ENCODE peak calls at places on chromosomes 7 and 10, in seven cellular contexts. P is lung, A is AG09309, N is natural killer cell, M is pancreas, Z is prostate gland, T is left ventricle myocardium inferior. C is an unnamed sample.

GRCh38 chr10:13162013-13162364 is 631 bp downstream of the MCM10 start:
- DNase-seq in P (no peak), A (no peak), N (no peak), M (no peak), Z (no peak), T (no peak), C (peak)

GRCh38 chr10:73493781-73494180 is 2.0 kb downstream of the PPP3CB start:
- DNase-seq in P (no peak), A (no peak), N (no peak), M (no peak), Z (no peak), T (no peak), C (no peak)

GRCh38 chr10:4067552-4068254 is 282.7 kb upstream of the KLF6 start:
- DNase-seq in P (no peak), A (no peak), N (no peak), M (no peak), Z (no peak), T (no peak), C (no peak)

GRCh38 chr7:159086301-159086925 is 58.3 kb downstream of the VIPR2 start:
- DNase-seq in P (no peak), A (no peak), N (peak), M (peak), Z (no peak), T (no peak), C (no peak)

GRCh38 chr7:136923111-136923510 is 54.7 kb downstream of the CHRM2 start:
- DNase-seq in P (no peak), A (peak), N (no peak), M (no peak), Z (no peak), T (no peak), C (no peak)

GRCh38 chr7:111953611-111954010 is 252.6 kb downstream of the DOCK4 start:
- DNase-seq in P (no peak), A (no peak), N (no peak), M (no peak), Z (peak), T (no peak), C (no peak)

GRCh38 chr7:47314728-47315601 is 266.9 kb downstream of the TNS3 start:
- DNase-seq in P (no peak), A (peak), N (no peak), M (no peak), Z (no peak), T (peak), C (no peak)

GRCh38 chr10:29862926-29863614 is 196.3 kb downstream of the JCAD start:
- DNase-seq in P (no peak), A (peak), N (no peak), M (no peak), Z (no peak), T (no peak), C (no peak)

DNA sequence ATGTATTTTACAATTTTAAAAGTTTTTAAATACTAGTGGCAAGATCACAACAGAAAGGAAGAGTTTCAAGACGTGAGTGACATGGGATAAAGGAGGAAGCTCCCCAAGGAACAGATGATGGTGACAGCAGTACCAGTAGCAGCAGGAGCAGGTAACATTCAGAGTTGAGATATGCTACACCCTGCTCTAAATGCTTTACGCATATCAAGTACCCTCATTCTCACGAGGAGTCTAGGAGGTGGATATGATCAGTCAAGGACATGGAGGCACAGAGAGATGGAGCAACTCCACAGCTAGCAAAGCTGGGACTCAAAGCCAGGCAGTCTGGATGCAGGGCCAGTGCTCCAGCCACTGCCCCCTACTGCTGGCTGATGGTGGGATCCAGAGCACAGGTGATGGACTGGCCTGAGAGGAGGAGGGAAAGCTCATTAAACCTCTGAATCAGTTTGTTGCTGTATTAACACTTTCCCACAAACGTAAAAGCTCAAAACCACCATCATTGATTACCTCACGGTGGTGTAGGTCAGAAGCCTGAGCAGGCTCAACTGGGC is 17.5 kb downstream of the RP9 start:
- DNase-seq in P (no peak), A (no peak), N (no peak), M (no peak), Z (no peak), T (no peak), C (no peak)
- TF ChIP-seq CTCF in P (no peak), A (no peak), N (no peak), M (no peak), Z (no peak), T (no peak), C (peak)

GRCh38 chr10:49218480-49218879 is 30.3 kb upstream of the TMEM273 start:
- DNase-seq in P (no peak), A (no peak), N (no peak), M (no peak), Z (no peak), T (no peak), C (no peak)
- TF ChIP-seq CTCF in P (no peak), A (no peak), N (no peak), M (no peak), Z (no peak), T (peak), C (no peak)

DNA sequence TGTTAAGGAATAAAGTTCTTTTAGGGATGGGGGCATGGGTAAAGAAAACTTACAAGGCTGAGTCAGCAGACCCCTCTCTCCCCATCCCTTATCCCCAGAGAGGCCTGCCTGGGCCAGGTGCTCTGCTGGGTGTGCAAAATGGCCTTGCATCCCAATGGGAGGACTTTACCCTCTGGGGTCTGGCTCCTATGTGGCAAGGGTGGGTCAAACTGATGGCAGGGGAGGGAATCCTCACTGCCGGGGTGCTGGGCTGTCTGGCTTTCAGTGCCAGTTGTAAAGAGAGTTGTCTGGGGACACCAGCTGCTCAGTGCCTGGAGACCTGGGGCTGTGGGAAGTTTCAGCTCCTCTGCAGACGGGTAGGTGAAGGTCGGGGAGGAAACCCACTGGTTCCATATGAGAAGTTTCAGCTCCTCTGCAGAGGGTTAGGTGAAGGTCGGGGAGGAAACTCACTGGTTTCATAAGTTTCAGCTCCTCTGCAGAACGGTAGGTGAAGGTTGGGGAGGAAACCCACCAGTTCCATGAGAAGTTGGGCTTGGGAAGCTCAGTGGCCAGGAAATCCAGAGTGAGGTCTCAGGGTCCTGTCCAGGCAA is 127.2 kb upstream of the PODXL start:
- DNase-seq in P (no peak), A (no peak), N (no peak), M (no peak), Z (no peak), T (no peak), C (no peak)
- TF ChIP-seq CTCF in P (no peak), A (no peak), N (no peak), M (no peak), Z (no peak), T (no peak), C (no peak)

DNA sequence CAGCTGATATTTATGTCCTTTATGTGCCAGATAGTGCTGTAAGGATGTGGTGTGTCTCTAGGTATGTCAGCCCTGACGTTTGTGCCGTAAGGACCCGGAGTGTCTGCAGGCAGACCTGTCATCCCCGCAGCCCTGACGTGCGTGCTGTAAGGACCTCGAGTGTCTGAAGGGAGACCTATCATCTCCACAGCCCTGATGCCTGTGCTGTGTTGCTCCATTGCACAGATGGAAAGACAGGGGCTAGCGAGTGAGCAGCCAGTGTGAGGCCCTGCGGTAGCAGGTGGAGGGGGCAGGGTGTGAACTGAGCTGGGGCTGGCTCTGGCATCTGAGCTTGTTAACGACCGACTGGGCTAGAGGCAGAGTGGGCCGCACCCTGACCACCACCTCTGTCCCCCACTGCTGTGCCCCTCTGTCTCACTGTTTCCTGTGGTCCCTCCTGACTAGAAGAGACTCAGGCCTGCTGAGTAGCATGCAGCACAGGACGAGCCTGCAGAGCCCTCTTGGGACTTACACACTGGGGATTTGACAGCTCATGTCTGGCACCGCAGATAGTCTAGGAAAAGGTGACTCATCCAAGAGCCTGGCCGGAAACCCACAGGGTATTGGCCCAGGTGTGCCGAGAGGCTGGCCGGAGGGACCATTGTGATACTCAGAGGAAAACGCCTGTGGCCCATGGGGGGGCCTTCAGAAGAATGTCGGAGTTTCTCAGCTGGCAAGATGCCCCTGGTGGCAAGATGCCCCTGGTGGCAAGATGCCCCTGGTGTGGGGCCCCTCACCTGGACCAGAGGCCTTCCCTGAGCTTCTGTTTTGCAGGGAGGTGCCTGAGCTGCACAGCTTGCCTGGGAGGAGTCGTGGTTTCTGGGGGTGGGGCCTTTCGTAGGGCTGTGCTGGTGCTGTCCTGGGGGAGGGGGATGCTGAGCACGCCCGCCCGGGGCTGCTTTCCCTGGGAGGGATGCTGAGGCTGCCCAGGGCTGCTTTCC is 34.3 kb downstream of the INPP5A start:
- DNase-seq in P (peak), A (peak), N (peak), M (peak), Z (peak), T (no peak), C (no peak)
- TF ChIP-seq CTCF in P (no peak), A (no peak), N (peak), M (no peak), Z (no peak), T (no peak), C (no peak)

DNA sequence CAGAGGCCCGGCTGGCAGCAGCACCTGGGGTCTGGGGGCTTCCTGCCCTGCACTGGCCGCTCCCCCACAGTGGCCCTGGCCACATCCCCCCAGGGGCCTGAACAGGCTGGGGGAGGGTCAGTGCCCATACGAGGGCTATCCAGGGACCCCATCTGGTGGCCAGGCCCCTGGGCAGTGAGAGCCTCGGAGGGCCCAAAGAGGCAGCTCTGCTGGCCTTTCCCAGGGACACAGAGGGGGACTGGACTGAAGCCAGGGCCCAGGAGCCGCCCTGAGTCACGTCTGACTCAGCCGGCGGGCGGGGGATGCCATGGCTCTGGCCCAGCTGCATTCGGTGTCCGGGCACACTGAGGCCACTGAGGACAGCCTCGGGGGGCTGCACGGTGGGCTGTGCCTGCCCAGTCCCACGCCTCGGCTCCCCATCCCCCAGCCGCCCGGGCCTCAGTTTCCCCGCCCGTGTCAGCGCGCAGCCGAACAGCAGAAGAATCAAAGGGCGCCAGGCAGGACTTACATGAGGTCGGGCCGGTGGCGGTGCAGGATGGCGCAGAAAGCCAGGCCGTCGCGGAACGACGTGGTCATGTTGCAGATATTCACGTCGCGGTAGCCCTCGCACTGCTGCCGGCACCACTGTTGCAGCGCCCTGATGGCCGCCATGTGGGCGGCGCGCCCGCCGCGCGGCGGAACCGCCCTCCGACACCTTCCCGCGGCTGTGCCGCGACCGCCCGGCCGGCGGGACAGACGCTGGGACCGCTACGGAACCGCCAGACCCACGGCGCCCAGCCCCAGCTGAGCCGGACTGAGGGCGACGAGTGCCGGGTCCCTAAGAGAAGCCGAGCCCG is at the start of gene MICALL2:
- DNase-seq in P (peak), A (no peak), N (peak), M (peak), Z (peak), T (peak), C (no peak)
- TF ChIP-seq CTCF in P (no peak), A (no peak), N (no peak), M (no peak), Z (no peak), T (no peak), C (no peak)

GRCh38 chr7:101989101-101989500 is 171.7 kb downstream of the CUX1 start:
- DNase-seq in P (no peak), A (no peak), N (no peak), M (no peak), Z (no peak), T (no peak), C (no peak)
- TF ChIP-seq CTCF in P (no peak), A (no peak), N (no peak), M (no peak), Z (no peak), T (no peak), C (no peak)

DNA sequence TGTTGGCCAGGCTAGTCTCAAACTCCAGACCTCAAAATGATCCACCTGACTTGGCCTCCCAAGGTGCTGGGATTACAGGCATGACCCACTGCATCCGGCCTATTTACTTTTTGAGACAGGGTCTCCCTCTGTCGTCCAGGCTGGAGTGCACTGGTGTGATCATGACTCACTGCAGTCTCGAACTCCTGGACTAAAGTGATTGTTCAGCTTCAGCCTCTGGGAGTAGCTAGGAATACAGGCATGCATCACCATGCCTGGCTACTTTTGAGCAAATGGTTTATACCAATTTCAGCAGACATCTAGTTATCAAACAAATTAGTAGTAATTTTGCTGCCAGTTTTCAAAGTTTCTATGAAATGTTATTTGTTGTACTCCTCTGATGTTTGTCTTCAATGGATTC is 2.2 kb upstream of the WAC start:
- DNase-seq in P (no peak), A (no peak), N (no peak), M (no peak), Z (no peak), T (no peak), C (no peak)
- TF ChIP-seq CTCF in P (no peak), A (no peak), N (no peak), M (no peak), Z (no peak), T (no peak), C (no peak)

DNA sequence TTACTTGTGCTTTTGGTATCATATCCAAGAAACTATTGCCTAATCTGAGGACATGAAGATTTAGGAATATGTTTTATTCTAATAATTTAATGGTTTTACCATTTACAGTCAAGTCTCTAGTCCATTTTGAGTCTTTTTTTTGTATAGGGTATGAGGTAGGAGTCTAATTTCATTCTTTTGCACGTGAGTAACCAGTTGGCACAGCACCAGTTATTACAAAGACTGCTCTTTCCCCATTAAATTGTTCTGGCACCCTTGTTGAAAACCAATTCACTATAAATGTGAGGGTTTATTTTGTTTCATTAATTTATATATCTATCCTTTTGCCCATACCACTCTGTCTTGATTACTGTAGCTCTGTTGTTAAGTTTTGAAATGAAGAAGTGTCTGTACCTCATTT is 381.6 kb downstream of the SUGCT start:
- DNase-seq in P (no peak), A (no peak), N (no peak), M (no peak), Z (no peak), T (no peak), C (no peak)
- TF ChIP-seq CTCF in P (no peak), A (no peak), N (no peak), M (no peak), Z (no peak), T (no peak), C (no peak)

GRCh38 chr7:77655361-77655760 is 40.9 kb upstream of the RSBN1L start:
- DNase-seq in P (no peak), A (no peak), N (no peak), M (no peak), Z (no peak), T (no peak), C (no peak)

GRCh38 chr7:77658928-77659327 is 37.3 kb upstream of the RSBN1L start:
- DNase-seq in P (no peak), A (no peak), N (no peak), M (no peak), Z (no peak), T (no peak), C (no peak)

GRCh38 chr7:77655836-77656455 is 40.3 kb upstream of the RSBN1L start:
- DNase-seq in P (no peak), A (no peak), N (no peak), M (no peak), Z (peak), T (no peak), C (no peak)

GRCh38 chr7:77653572-77653971 is 42.7 kb upstream of the RSBN1L start:
- DNase-seq in P (no peak), A (no peak), N (no peak), M (no peak), Z (peak), T (no peak), C (no peak)

GRCh38 chr7:77657427-77658331 is 38.6 kb upstream of the RSBN1L start:
- DNase-seq in P (no peak), A (no peak), N (no peak), M (no peak), Z (peak), T (no peak), C (no peak)
- TF ChIP-seq CTCF in P (peak), A (peak), N (peak), M (no peak), Z (peak), T (peak), C (peak)